ENCODE peak calls at places on chromosomes 2 and 18, in four cellular contexts. T is HuH-7; S is activated CD8-positive, alpha-beta memory T cell treated with anti-CD3 and anti-CD28 coated beads for 1 hour; H is T-helper 1 cell. V is an unnamed sample.

GRCh38 chr2:55712477-55713060 is 18.9 kb upstream of the PNPT1 start:
- DNase-seq in T (peak), S (no peak), H (no peak), V (no peak)

GRCh38 chr18:35408843-35409261 is 31.7 kb upstream of the ZNF396 start:
- DNase-seq in T (peak), S (no peak), H (no peak), V (no peak)

GRCh38 chr18:8752329-8752728 is 47.0 kb downstream of the MTCL1 start:
- DNase-seq in T (no peak), S (no peak), H (no peak), V (no peak)

GRCh38 chr2:222783592-222783991 is 77.2 kb upstream of the ACSL3 start:
- DNase-seq in T (no peak), S (no peak), H (no peak), V (no peak)

GRCh38 chr2:110991951-110992350 is 128.8 kb upstream of the BCL2L11 start:
- DNase-seq in T (no peak), S (no peak), H (no peak), V (no peak)

GRCh38 chr2:237874585-237875161 is 15.2 kb downstream of the RAMP1 start:
- DNase-seq in T (no peak), S (no peak), H (no peak), V (no peak)

GRCh38 chr2:10297950-10298349 is 4.8 kb upstream of the HPCAL1 start:
- DNase-seq in T (no peak), S (peak), H (peak), V (no peak)

GRCh38 chr18:69628774-69629359 is 228.2 kb downstream of the DOK6 start:
- DNase-seq in T (no peak), S (no peak), H (no peak), V (no peak)

GRCh38 chr18:12159446-12159845 is 65.8 kb downstream of the ANKRD62 start:
- DNase-seq in T (no peak), S (no peak), H (no peak), V (no peak)

GRCh38 chr2:142130111-142131015 is 453 bp downstream of the LRP1B start:
- DNase-seq in T (peak), S (no peak), H (no peak), V (no peak)

GRCh38 chr2:25743132-25743830 is 69.9 kb upstream of the DTNB start:
- DNase-seq in T (no peak), S (no peak), H (no peak), V (no peak)

GRCh38 chr2:65300772-65301711 is 73.4 kb downstream of the ACTR2 start:
- DNase-seq in T (peak), S (peak), H (peak), V (peak)

GRCh38 chr2:210503622-210504300 is 27.2 kb upstream of the LANCL1 start:
- DNase-seq in T (no peak), S (no peak), H (no peak), V (no peak)

GRCh38 chr2:169363027-169363569 is 764 bp upstream of the LRP2 start:
- DNase-seq in T (peak), S (no peak), H (no peak), V (no peak)

GRCh38 chr2:159144776-159145614 is 141.5 kb downstream of the WDSUB1 start:
- DNase-seq in T (no peak), S (no peak), H (no peak), V (no peak)

GRCh38 chr2:177295479-177295878 is 31.0 kb upstream of the NFE2L2 start:
- DNase-seq in T (no peak), S (no peak), H (no peak), V (no peak)

GRCh38 chr2:189580267-189580661 is 322 bp downstream of the SLC40A1 start:
- DNase-seq in T (peak), S (no peak), H (no peak), V (no peak)

GRCh38 chr2:168583064-168583709 is 127.1 kb downstream of the CERS6 start:
- DNase-seq in T (no peak), S (no peak), H (no peak), V (no peak)

GRCh38 chr2:109208071-109208950 is 79.3 kb downstream of the SH3RF3 start:
- DNase-seq in T (no peak), S (no peak), H (no peak), V (no peak)

GRCh38 chr2:61733563-61733962 is 120.3 kb downstream of the FAM161A start:
- DNase-seq in T (no peak), S (no peak), H (no peak), V (no peak)

GRCh38 chr2:106159867-106160785 is 34.0 kb downstream of the UXS1 start:
- DNase-seq in T (no peak), S (peak), H (peak), V (peak)

GRCh38 chr18:60543646-60544045 is 171.1 kb upstream of the MC4R start:
- DNase-seq in T (no peak), S (no peak), H (no peak), V (no peak)

GRCh38 chr2:69509011-69509749 is 71.9 kb upstream of the NFU1 start:
- DNase-seq in T (no peak), S (no peak), H (no peak), V (no peak)

GRCh38 chr2:191933307-191934105 is 86.6 kb upstream of the CAVIN2 start:
- DNase-seq in T (no peak), S (no peak), H (no peak), V (no peak)

GRCh38 chr18:11147962-11148654 is 1.3 kb downstream of the PIEZO2 start:
- DNase-seq in T (no peak), S (no peak), H (no peak), V (no peak)

GRCh38 chr2:10323535-10323934 is 20.8 kb downstream of the HPCAL1 start:
- DNase-seq in T (no peak), S (no peak), H (no peak), V (no peak)

GRCh38 chr2:207219716-207220414 is 54.1 kb upstream of the KLF7 start:
- DNase-seq in T (no peak), S (no peak), H (no peak), V (no peak)

V was measured in stimulated activated CD8-positive, alpha-beta memory T cell treated with anti-CD3 and anti-CD28 coated beads, Interleukin-7, amount 100 ng/mL, for 1 hour.